ENCODE peak calls at places on chromosomes 3 and 15, in six cellular contexts. One of them, this sample, is unnamed.

GRCh38 chr3:55091381-55092225 is 163.7 kb upstream of the LRTM1 start:
- DNase-seq in stomach: no peak
- DNase-seq in GM23338: no peak
- DNase-seq in upper lobe of left lung: no peak
- DNase-seq in HL-60: no peak
- DNase-seq in breast epithelium: no peak
- DNase-seq in this sample: no peak

GRCh38 chr15:84391191-84391590 is 155.6 kb downstream of the GOLGA6L4 start:
- DNase-seq in upper lobe of left lung: no peak
- DNase-seq in HL-60: no peak
- DNase-seq in stomach: no peak
- DNase-seq in breast epithelium: peak
- DNase-seq in GM23338: no peak
- DNase-seq in this sample: no peak

GRCh38 chr3:55180936-55181535 is 253.2 kb upstream of the LRTM1 start:
- DNase-seq in GM23338: peak
- DNase-seq in breast epithelium: no peak
- DNase-seq in upper lobe of left lung: no peak
- DNase-seq in HL-60: no peak
- DNase-seq in stomach: no peak
- DNase-seq in this sample: no peak

GRCh38 chr15:22930782-22931484 is 49.2 kb downstream of the CYFIP1 start:
- DNase-seq in upper lobe of left lung: no peak
- DNase-seq in stomach: peak
- DNase-seq in breast epithelium: peak
- DNase-seq in HL-60: no peak
- DNase-seq in GM23338: no peak
- DNase-seq in this sample: peak

GRCh38 chr3:20637729-20638128 is 451.7 kb upstream of the SGO1 start:
- DNase-seq in HL-60: no peak
- DNase-seq in upper lobe of left lung: no peak
- DNase-seq in GM23338: no peak
- DNase-seq in stomach: no peak
- DNase-seq in breast epithelium: no peak
- DNase-seq in this sample: no peak

GRCh38 chr3:42224658-42225421 is 41.1 kb downstream of the CCK start:
- DNase-seq in stomach: no peak
- DNase-seq in HL-60: no peak
- DNase-seq in upper lobe of left lung: no peak
- DNase-seq in breast epithelium: no peak
- DNase-seq in GM23338: no peak
- DNase-seq in this sample: no peak

GRCh38 chr3:124277516-124277890 is 285.6 kb upstream of the ROPN1 start:
- DNase-seq in GM23338: no peak
- DNase-seq in breast epithelium: peak
- DNase-seq in stomach: no peak
- DNase-seq in HL-60: no peak
- DNase-seq in upper lobe of left lung: no peak
- DNase-seq in this sample: no peak

GRCh38 chr15:73573572-73573971 is 59.6 kb downstream of the NPTN start:
- DNase-seq in GM23338: no peak
- DNase-seq in upper lobe of left lung: peak
- DNase-seq in breast epithelium: no peak
- DNase-seq in HL-60: no peak
- DNase-seq in stomach: no peak
- DNase-seq in this sample: no peak

GRCh38 chr3:147413712-147414325 is 4.7 kb downstream of the ZIC1 start:
- DNase-seq in GM23338: peak
- DNase-seq in stomach: no peak
- DNase-seq in HL-60: no peak
- DNase-seq in upper lobe of left lung: no peak
- DNase-seq in breast epithelium: no peak
- DNase-seq in this sample: no peak

GRCh38 chr3:32431481-32431880 is 39.8 kb downstream of the CMTM7 start:
- DNase-seq in upper lobe of left lung: no peak
- DNase-seq in stomach: no peak
- DNase-seq in breast epithelium: peak
- DNase-seq in HL-60: no peak
- DNase-seq in GM23338: no peak
- DNase-seq in this sample: no peak

GRCh38 chr3:32432045-32432710 is 40.5 kb downstream of the CMTM7 start:
- DNase-seq in stomach: peak
- DNase-seq in upper lobe of left lung: no peak
- DNase-seq in HL-60: no peak
- DNase-seq in breast epithelium: peak
- DNase-seq in GM23338: no peak
- DNase-seq in this sample: no peak

GRCh38 chr3:32424581-32425250 is 33.1 kb downstream of the CMTM7 start:
- DNase-seq in HL-60: no peak
- DNase-seq in breast epithelium: peak
- DNase-seq in stomach: no peak
- DNase-seq in upper lobe of left lung: no peak
- DNase-seq in GM23338: no peak
- DNase-seq in this sample: peak

GRCh38 chr3:32430900-32431299 is 39.2 kb downstream of the CMTM7 start:
- DNase-seq in GM23338: no peak
- DNase-seq in upper lobe of left lung: no peak
- DNase-seq in HL-60: no peak
- DNase-seq in breast epithelium: no peak
- DNase-seq in stomach: no peak
- DNase-seq in this sample: no peak

DNA sequence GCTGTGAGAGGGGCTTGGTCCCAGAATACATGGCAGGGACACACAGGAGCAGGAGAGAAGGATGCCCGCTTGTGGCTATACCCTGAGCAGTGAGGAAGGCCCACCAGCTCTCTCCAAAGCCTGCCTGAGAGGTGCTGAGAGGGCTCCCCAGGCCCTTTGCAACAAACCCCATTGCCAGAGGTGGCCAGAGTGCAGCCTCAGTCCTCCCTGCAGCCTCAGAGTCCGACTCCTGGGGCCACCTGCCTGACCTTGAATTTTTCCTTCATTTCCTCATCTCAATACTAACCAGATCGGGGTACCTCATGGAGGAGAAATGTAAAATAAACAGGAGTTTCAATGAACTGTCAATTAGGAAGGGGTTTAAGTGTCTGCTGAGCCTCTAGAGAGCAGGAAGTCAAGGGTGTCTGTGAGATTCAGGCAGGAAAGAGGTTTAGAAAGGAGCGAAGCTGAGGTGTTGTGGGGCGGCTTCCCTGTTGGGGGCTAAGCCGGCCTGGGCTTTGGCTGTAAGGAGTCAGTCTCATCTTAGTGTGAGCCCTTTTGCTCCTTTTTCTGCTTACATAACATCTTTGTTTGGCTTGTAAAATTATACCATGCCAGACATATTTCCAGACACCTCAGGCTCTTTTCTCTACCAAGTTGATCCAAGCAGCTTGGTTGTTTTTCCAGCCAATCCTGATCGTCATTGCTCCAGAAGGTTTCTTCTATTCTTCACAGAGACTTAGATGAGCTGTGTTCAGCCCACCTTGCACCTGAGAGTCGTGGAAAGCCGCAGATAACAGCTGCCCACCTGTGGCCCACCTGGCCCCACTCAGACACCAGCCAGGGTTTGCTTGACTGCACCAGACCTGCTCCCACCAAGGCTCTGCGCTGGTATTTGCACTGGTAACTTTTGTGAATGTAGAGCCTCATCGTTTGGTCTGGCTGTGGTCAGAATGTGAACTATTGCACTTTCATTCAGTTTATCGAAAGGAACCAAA is 36.7 kb downstream of the CMTM7 start:
- DNase-seq in upper lobe of left lung: no peak
- DNase-seq in breast epithelium: no peak
- DNase-seq in GM23338: no peak
- DNase-seq in stomach: no peak
- DNase-seq in HL-60: no peak
- DNase-seq in this sample: no peak
- H3K27ac ChIP-seq in upper lobe of left lung: no peak
- H3K27ac ChIP-seq in breast epithelium: peak
- H3K27ac ChIP-seq in GM23338: peak
- H3K27ac ChIP-seq in stomach: peak
- H3K27ac ChIP-seq in HL-60: peak
- H3K27ac ChIP-seq in this sample: peak

DNA sequence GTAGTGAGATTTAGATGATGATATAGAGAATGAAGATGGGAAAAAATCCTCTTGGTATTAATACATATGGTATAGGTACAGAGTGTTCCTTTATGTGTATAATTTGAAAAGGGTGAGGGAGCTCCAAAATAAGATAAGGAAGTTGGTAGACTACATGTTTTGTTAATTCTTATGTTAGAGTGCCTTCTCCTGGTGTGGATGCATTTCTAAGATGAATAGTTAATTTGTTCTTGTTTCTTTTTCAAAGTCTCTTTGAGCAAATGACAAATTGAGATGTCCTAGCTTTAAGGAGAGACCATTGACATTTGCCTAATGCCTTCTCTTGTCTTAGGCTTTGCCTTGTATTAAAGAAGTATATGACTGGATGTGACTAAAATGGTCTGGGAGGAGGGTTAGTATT is 34.1 kb downstream of the AKAP13 start:
- DNase-seq in stomach: no peak
- DNase-seq in HL-60: no peak
- DNase-seq in GM23338: no peak
- DNase-seq in upper lobe of left lung: no peak
- DNase-seq in breast epithelium: no peak
- DNase-seq in this sample: no peak
- TF ChIP-seq CTCF in stomach: no peak
- TF ChIP-seq CTCF in HL-60: peak
- TF ChIP-seq CTCF in GM23338: no peak
- TF ChIP-seq CTCF in upper lobe of left lung: no peak
- TF ChIP-seq CTCF in breast epithelium: no peak
- TF ChIP-seq CTCF in this sample: peak

GRCh38 chr3:137180220-137180619 is 222.4 kb downstream of the IL20RB start:
- DNase-seq in upper lobe of left lung: no peak
- DNase-seq in stomach: no peak
- DNase-seq in GM23338: no peak
- DNase-seq in breast epithelium: no peak
- DNase-seq in HL-60: no peak
- DNase-seq in this sample: no peak
- TF ChIP-seq POLR2AphosphoS5 in upper lobe of left lung: no peak
- TF ChIP-seq POLR2AphosphoS5 in stomach: no peak
- TF ChIP-seq POLR2AphosphoS5 in GM23338: no peak
- TF ChIP-seq POLR2AphosphoS5 in breast epithelium: no peak
- TF ChIP-seq POLR2AphosphoS5 in HL-60: no peak
- TF ChIP-seq POLR2AphosphoS5 in this sample: no peak

GRCh38 chr3:53948174-53948573 is 56.5 kb upstream of the SELENOK start:
- DNase-seq in stomach: no peak
- DNase-seq in HL-60: no peak
- DNase-seq in breast epithelium: no peak
- DNase-seq in upper lobe of left lung: no peak
- DNase-seq in GM23338: no peak
- DNase-seq in this sample: no peak

GRCh38 chr3:53944019-53944418 is 52.4 kb upstream of the SELENOK start:
- DNase-seq in breast epithelium: no peak
- DNase-seq in HL-60: no peak
- DNase-seq in GM23338: no peak
- DNase-seq in stomach: no peak
- DNase-seq in upper lobe of left lung: no peak
- DNase-seq in this sample: no peak

DNA sequence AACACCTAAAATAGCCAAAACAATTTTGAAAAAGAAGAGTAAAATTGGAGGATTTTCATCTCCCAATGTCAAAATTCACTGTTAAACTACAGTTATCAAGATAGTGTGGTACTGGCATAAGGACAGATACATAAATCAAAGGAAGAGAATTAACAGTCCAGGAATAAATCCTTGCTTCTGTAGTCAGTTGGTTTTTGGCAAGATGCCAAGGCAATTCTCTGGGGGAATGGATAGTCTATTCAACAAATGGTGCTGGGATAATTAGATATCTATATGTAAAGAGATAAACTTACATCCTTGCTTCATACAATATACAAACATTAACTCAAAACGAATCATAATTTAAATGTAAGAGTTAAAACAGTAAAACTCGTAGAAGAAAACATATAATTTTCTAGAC is 57.9 kb upstream of the SELENOK start:
- DNase-seq in GM23338: no peak
- DNase-seq in stomach: no peak
- DNase-seq in upper lobe of left lung: no peak
- DNase-seq in HL-60: no peak
- DNase-seq in breast epithelium: no peak
- DNase-seq in this sample: no peak
- H3K27ac ChIP-seq in GM23338: no peak
- H3K27ac ChIP-seq in stomach: no peak
- H3K27ac ChIP-seq in upper lobe of left lung: no peak
- H3K27ac ChIP-seq in HL-60: no peak
- H3K27ac ChIP-seq in breast epithelium: no peak
- H3K27ac ChIP-seq in this sample: no peak

GRCh38 chr3:15312550-15312949 is 19.8 kb downstream of the SH3BP5 start:
- DNase-seq in stomach: no peak
- DNase-seq in breast epithelium: no peak
- DNase-seq in upper lobe of left lung: no peak
- DNase-seq in GM23338: no peak
- DNase-seq in HL-60: no peak
- DNase-seq in this sample: no peak

GRCh38 chr3:15307580-15307979 is 24.8 kb downstream of the SH3BP5 start:
- DNase-seq in upper lobe of left lung: peak
- DNase-seq in HL-60: no peak
- DNase-seq in stomach: no peak
- DNase-seq in GM23338: no peak
- DNase-seq in breast epithelium: no peak
- DNase-seq in this sample: peak

GRCh38 chr3:15306979-15307359 is 25.4 kb downstream of the SH3BP5 start:
- DNase-seq in stomach: no peak
- DNase-seq in upper lobe of left lung: peak
- DNase-seq in GM23338: no peak
- DNase-seq in breast epithelium: no peak
- DNase-seq in HL-60: no peak
- DNase-seq in this sample: no peak

GRCh38 chr3:15313461-15313860 is 18.9 kb downstream of the SH3BP5 start:
- DNase-seq in breast epithelium: no peak
- DNase-seq in GM23338: no peak
- DNase-seq in HL-60: no peak
- DNase-seq in upper lobe of left lung: peak
- DNase-seq in stomach: no peak
- DNase-seq in this sample: no peak

DNA sequence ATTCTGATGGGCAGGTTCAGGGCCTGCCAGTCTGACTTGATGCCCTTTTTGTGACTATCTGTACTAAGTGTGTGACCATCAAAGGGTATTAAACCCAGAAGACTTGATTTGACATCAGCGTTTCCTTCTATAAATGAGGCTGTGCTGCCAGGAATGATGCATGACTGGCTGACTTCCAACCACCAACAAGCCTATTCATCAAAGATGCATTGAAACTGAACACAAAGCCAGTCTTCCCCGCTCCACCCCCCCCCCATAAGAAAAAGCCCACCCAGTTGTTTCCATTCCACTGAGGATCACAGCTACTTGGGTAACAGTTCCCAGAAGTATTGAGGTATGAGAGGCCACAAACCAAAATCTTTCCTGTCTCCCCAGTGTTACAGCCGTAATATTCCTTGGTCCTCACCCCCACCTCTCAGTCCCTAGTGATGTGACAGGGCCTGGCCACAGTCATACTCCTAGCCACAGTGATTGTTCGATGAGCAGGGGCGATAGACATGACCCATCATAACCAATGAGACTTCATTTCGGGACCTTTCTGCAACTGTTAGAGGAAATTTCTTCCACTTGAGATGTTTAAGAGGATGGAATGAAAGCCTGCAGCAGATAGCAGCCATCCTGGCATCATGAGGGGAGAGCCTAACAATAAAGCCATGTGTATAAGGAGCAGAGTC is 22.6 kb downstream of the SH3BP5 start:
- DNase-seq in HL-60: no peak
- DNase-seq in stomach: no peak
- DNase-seq in breast epithelium: no peak
- DNase-seq in upper lobe of left lung: peak
- DNase-seq in GM23338: no peak
- DNase-seq in this sample: no peak
- TF ChIP-seq CTCF in HL-60: no peak
- TF ChIP-seq CTCF in stomach: no peak
- TF ChIP-seq CTCF in breast epithelium: no peak
- TF ChIP-seq CTCF in upper lobe of left lung: no peak
- TF ChIP-seq CTCF in GM23338: no peak
- TF ChIP-seq CTCF in this sample: no peak